ENCODE peak calls at places on chromosomes 5 and 9, in eight cellular contexts. One of them, this sample, is unnamed.
A peak's percentile ranks its signal among the peaks of the same experiment; 100 is the strongest.

GRCh38 chr9:102740578-102740977 is 254.6 kb upstream of the CYLC2 start:
- DNase-seq in mammary epithelial cell: no peak
- DNase-seq in naive thymus-derived CD4-positive, alpha-beta T cell: no peak
- DNase-seq in endothelial cell: no peak
- DNase-seq in hypothalamus: no peak
- DNase-seq in lower leg skin: no peak
- DNase-seq in activated effector memory CD4-positive, alpha-beta T cell treated with Interleukin-2 at 50 U/mL for 16 hours: no peak
- DNase-seq in COR-L47: no peak
- DNase-seq in this sample: no peak

GRCh38 chr5:170020423-170020822 is 40.1 kb upstream of the INSYN2B start:
- DNase-seq in mammary epithelial cell: no peak
- DNase-seq in naive thymus-derived CD4-positive, alpha-beta T cell: no peak
- DNase-seq in endothelial cell: no peak
- DNase-seq in hypothalamus: no peak
- DNase-seq in lower leg skin: no peak
- DNase-seq in activated effector memory CD4-positive, alpha-beta T cell treated with Interleukin-2 at 50 U/mL for 16 hours: no peak
- DNase-seq in COR-L47: no peak
- DNase-seq in this sample: no peak

GRCh38 chr5:124404796-124405195 is 341.6 kb downstream of the ZNF608 start:
- DNase-seq in mammary epithelial cell: no peak
- DNase-seq in naive thymus-derived CD4-positive, alpha-beta T cell: no peak
- DNase-seq in endothelial cell: no peak
- DNase-seq in hypothalamus: no peak
- DNase-seq in lower leg skin: no peak
- DNase-seq in activated effector memory CD4-positive, alpha-beta T cell treated with Interleukin-2 at 50 U/mL for 16 hours: no peak
- DNase-seq in COR-L47: no peak
- DNase-seq in this sample: no peak

GRCh38 chr9:127445851-127446719 is 5.1 kb downstream of the RPL12 start:
- DNase-seq in mammary epithelial cell: no peak
- DNase-seq in naive thymus-derived CD4-positive, alpha-beta T cell: no peak
- DNase-seq in endothelial cell: no peak
- DNase-seq in hypothalamus: no peak
- DNase-seq in lower leg skin: no peak
- DNase-seq in activated effector memory CD4-positive, alpha-beta T cell treated with Interleukin-2 at 50 U/mL for 16 hours: no peak
- DNase-seq in COR-L47: no peak
- DNase-seq in this sample: no peak

GRCh38 chr9:131618071-131618479 is 72.8 kb downstream of the PRRT1B start:
- DNase-seq in mammary epithelial cell: peak; percentile 38
- DNase-seq in naive thymus-derived CD4-positive, alpha-beta T cell: no peak
- DNase-seq in endothelial cell: no peak
- DNase-seq in hypothalamus: no peak
- DNase-seq in lower leg skin: no peak
- DNase-seq in activated effector memory CD4-positive, alpha-beta T cell treated with Interleukin-2 at 50 U/mL for 16 hours: no peak
- DNase-seq in COR-L47: peak; percentile 30
- DNase-seq in this sample: no peak

GRCh38 chr9:98991981-98992884 is 48.5 kb downstream of the COL15A1 start:
- DNase-seq in mammary epithelial cell: no peak
- DNase-seq in naive thymus-derived CD4-positive, alpha-beta T cell: no peak
- DNase-seq in endothelial cell: no peak
- DNase-seq in hypothalamus: no peak
- DNase-seq in lower leg skin: no peak
- DNase-seq in activated effector memory CD4-positive, alpha-beta T cell treated with Interleukin-2 at 50 U/mL for 16 hours: no peak
- DNase-seq in COR-L47: no peak
- DNase-seq in this sample: no peak

GRCh38 chr5:34677428-34677827 is 21.3 kb downstream of the RAI14 start:
- DNase-seq in mammary epithelial cell: no peak
- DNase-seq in naive thymus-derived CD4-positive, alpha-beta T cell: no peak
- DNase-seq in endothelial cell: no peak
- DNase-seq in hypothalamus: no peak
- DNase-seq in lower leg skin: no peak
- DNase-seq in activated effector memory CD4-positive, alpha-beta T cell treated with Interleukin-2 at 50 U/mL for 16 hours: no peak
- DNase-seq in COR-L47: no peak
- DNase-seq in this sample: no peak

GRCh38 chr9:80789831-80790230 is 899.5 kb downstream of the TLE1 start:
- DNase-seq in mammary epithelial cell: no peak
- DNase-seq in naive thymus-derived CD4-positive, alpha-beta T cell: no peak
- DNase-seq in endothelial cell: no peak
- DNase-seq in hypothalamus: no peak
- DNase-seq in lower leg skin: no peak
- DNase-seq in activated effector memory CD4-positive, alpha-beta T cell treated with Interleukin-2 at 50 U/mL for 16 hours: no peak
- DNase-seq in COR-L47: peak; percentile 0
- DNase-seq in this sample: no peak

GRCh38 chr5:133544346-133544745 is 68.0 kb downstream of the FSTL4 start:
- DNase-seq in mammary epithelial cell: no peak
- DNase-seq in naive thymus-derived CD4-positive, alpha-beta T cell: no peak
- DNase-seq in endothelial cell: no peak
- DNase-seq in hypothalamus: no peak
- DNase-seq in lower leg skin: no peak
- DNase-seq in activated effector memory CD4-positive, alpha-beta T cell treated with Interleukin-2 at 50 U/mL for 16 hours: no peak
- DNase-seq in COR-L47: no peak
- DNase-seq in this sample: no peak

GRCh38 chr5:140312067-140312790 is 9.3 kb upstream of the PFDN1 start:
- DNase-seq in mammary epithelial cell: peak; percentile 98
- DNase-seq in naive thymus-derived CD4-positive, alpha-beta T cell: no peak
- DNase-seq in endothelial cell: no peak
- DNase-seq in hypothalamus: no peak
- DNase-seq in lower leg skin: no peak
- DNase-seq in activated effector memory CD4-positive, alpha-beta T cell treated with Interleukin-2 at 50 U/mL for 16 hours: no peak
- DNase-seq in COR-L47: no peak
- DNase-seq in this sample: no peak

GRCh38 chr5:132101385-132101880 is 27.8 kb downstream of the CSF2 start:
- DNase-seq in mammary epithelial cell: no peak
- DNase-seq in naive thymus-derived CD4-positive, alpha-beta T cell: no peak
- DNase-seq in endothelial cell: no peak
- DNase-seq in hypothalamus: no peak
- DNase-seq in lower leg skin: no peak
- DNase-seq in activated effector memory CD4-positive, alpha-beta T cell treated with Interleukin-2 at 50 U/mL for 16 hours: no peak
- DNase-seq in COR-L47: no peak
- DNase-seq in this sample: no peak

GRCh38 chr5:9025942-9026341 is 519.9 kb downstream of the SEMA5A start:
- DNase-seq in mammary epithelial cell: peak; percentile 51
- DNase-seq in naive thymus-derived CD4-positive, alpha-beta T cell: no peak
- DNase-seq in endothelial cell: no peak
- DNase-seq in hypothalamus: no peak
- DNase-seq in lower leg skin: no peak
- DNase-seq in activated effector memory CD4-positive, alpha-beta T cell treated with Interleukin-2 at 50 U/mL for 16 hours: no peak
- DNase-seq in COR-L47: no peak
- DNase-seq in this sample: no peak

GRCh38 chr9:33765411-33765810 is 29.9 kb upstream of the PRSS3 start:
- DNase-seq in mammary epithelial cell: peak; percentile 86
- DNase-seq in naive thymus-derived CD4-positive, alpha-beta T cell: no peak
- DNase-seq in endothelial cell: no peak
- DNase-seq in hypothalamus: no peak
- DNase-seq in lower leg skin: no peak
- DNase-seq in activated effector memory CD4-positive, alpha-beta T cell treated with Interleukin-2 at 50 U/mL for 16 hours: no peak
- DNase-seq in COR-L47: no peak
- DNase-seq in this sample: no peak

GRCh38 chr9:121912812-121913627 is 180.1 kb downstream of the TTLL11 start:
- DNase-seq in mammary epithelial cell: no peak
- DNase-seq in naive thymus-derived CD4-positive, alpha-beta T cell: no peak
- DNase-seq in endothelial cell: no peak
- DNase-seq in hypothalamus: no peak
- DNase-seq in lower leg skin: no peak
- DNase-seq in activated effector memory CD4-positive, alpha-beta T cell treated with Interleukin-2 at 50 U/mL for 16 hours: no peak
- DNase-seq in COR-L47: no peak
- DNase-seq in this sample: no peak

GRCh38 chr9:94761506-94761905 is 35.0 kb downstream of the AOPEP start:
- DNase-seq in mammary epithelial cell: no peak
- DNase-seq in naive thymus-derived CD4-positive, alpha-beta T cell: no peak
- DNase-seq in endothelial cell: no peak
- DNase-seq in hypothalamus: no peak
- DNase-seq in lower leg skin: no peak
- DNase-seq in activated effector memory CD4-positive, alpha-beta T cell treated with Interleukin-2 at 50 U/mL for 16 hours: no peak
- DNase-seq in COR-L47: no peak
- DNase-seq in this sample: no peak

GRCh38 chr5:41903382-41903891 is 707 bp upstream of the RIMOC1 start:
- DNase-seq in mammary epithelial cell: no peak
- DNase-seq in naive thymus-derived CD4-positive, alpha-beta T cell: no peak
- DNase-seq in endothelial cell: no peak
- DNase-seq in hypothalamus: no peak
- DNase-seq in lower leg skin: no peak
- DNase-seq in activated effector memory CD4-positive, alpha-beta T cell treated with Interleukin-2 at 50 U/mL for 16 hours: no peak
- DNase-seq in COR-L47: no peak
- DNase-seq in this sample: no peak

GRCh38 chr5:121962347-121962670 is 534 bp downstream of the SRFBP1 start:
- DNase-seq in mammary epithelial cell: no peak
- DNase-seq in naive thymus-derived CD4-positive, alpha-beta T cell: no peak
- DNase-seq in endothelial cell: no peak
- DNase-seq in hypothalamus: no peak
- DNase-seq in lower leg skin: no peak
- DNase-seq in activated effector memory CD4-positive, alpha-beta T cell treated with Interleukin-2 at 50 U/mL for 16 hours: no peak
- DNase-seq in COR-L47: no peak
- DNase-seq in this sample: no peak

GRCh38 chr5:102749416-102750021 is 5.6 kb upstream of the PAM start:
- DNase-seq in mammary epithelial cell: peak; percentile 87
- DNase-seq in naive thymus-derived CD4-positive, alpha-beta T cell: no peak
- DNase-seq in endothelial cell: no peak
- DNase-seq in hypothalamus: no peak
- DNase-seq in lower leg skin: no peak
- DNase-seq in activated effector memory CD4-positive, alpha-beta T cell treated with Interleukin-2 at 50 U/mL for 16 hours: no peak
- DNase-seq in COR-L47: peak; percentile 57
- DNase-seq in this sample: no peak

GRCh38 chr5:12335938-12336337 is 431.7 kb upstream of the CTNND2 start:
- DNase-seq in mammary epithelial cell: no peak
- DNase-seq in naive thymus-derived CD4-positive, alpha-beta T cell: no peak
- DNase-seq in endothelial cell: no peak
- DNase-seq in hypothalamus: no peak
- DNase-seq in lower leg skin: no peak
- DNase-seq in activated effector memory CD4-positive, alpha-beta T cell treated with Interleukin-2 at 50 U/mL for 16 hours: no peak
- DNase-seq in COR-L47: peak; percentile 8
- DNase-seq in this sample: no peak